ENCODE peak calls at places on chromosome 22, in ten cellular contexts. C is pancreas; Y is sciatic nerve; B is colonic mucosa; W is activated naive CD8-positive, alpha-beta T cell treated with anti-CD3 and anti-CD28 coated beads, Interleukin-2, amount 50 U/mL, for 24 hours; O is HT-29; I is fibroblast of lung; K is Daoy; L is stimulated activated CD8-positive, alpha-beta memory T cell treated with anti-CD3 and anti-CD28 coated beads, Interleukin-15, amount 100 ng/mL, for 24 hours; S is cardiac muscle cell. J is an unnamed sample.

GRCh38 chr22:48960981-48961655 is 866.6 kb downstream of the BRD1 start:
- DNase-seq in C (peak), Y (peak), B (peak), W (no peak), O (no peak), I (no peak), K (peak), L (no peak), S (no peak), J (no peak)

GRCh38 chr22:20786536-20786979 is 12.6 kb downstream of the SERPIND1 start:
- DNase-seq in C (peak), Y (no peak), B (no peak), W (no peak), O (no peak), I (no peak), K (no peak), L (no peak), S (no peak), J (no peak)

GRCh38 chr22:43004362-43005035 is 10.4 kb downstream of the PACSIN2 start:
- DNase-seq in C (no peak), Y (no peak), B (peak), W (peak), O (no peak), I (peak), K (peak), L (no peak), S (peak), J (no peak)

GRCh38 chr22:37742374-37743092 is 45.7 kb downstream of the TRIOBP start:
- DNase-seq in C (no peak), Y (no peak), B (no peak), W (peak), O (peak), I (peak), K (peak), L (no peak), S (peak), J (no peak)

GRCh38 chr22:47121791-47122190 is 359.3 kb downstream of the TBC1D22A start:
- DNase-seq in C (peak), Y (no peak), B (no peak), W (no peak), O (no peak), I (no peak), K (no peak), L (no peak), S (no peak), J (no peak)

GRCh38 chr22:39353346-39353745 is 3.6 kb downstream of the SYNGR1 start:
- DNase-seq in C (no peak), Y (no peak), B (no peak), W (peak), O (no peak), I (no peak), K (peak), L (no peak), S (no peak), J (no peak)

GRCh38 chr22:27317156-27317555 is 484.4 kb downstream of the MN1 start:
- DNase-seq in C (no peak), Y (no peak), B (peak), W (no peak), O (no peak), I (no peak), K (peak), L (no peak), S (peak), J (no peak)

GRCh38 chr22:50072167-50072555 is 13.1 kb downstream of the MLC1 start:
- DNase-seq in C (no peak), Y (no peak), B (no peak), W (no peak), O (no peak), I (no peak), K (no peak), L (no peak), S (no peak), J (no peak)

GRCh38 chr22:37953062-37953436 is 352 bp downstream of the C22orf23 start:
- DNase-seq in C (no peak), Y (no peak), B (no peak), W (peak), O (no peak), I (no peak), K (no peak), L (no peak), S (no peak), J (no peak)